ENCODE peak calls at places on chromosomes 6 and 20, in five cellular contexts. One of them, this sample, is unnamed.

GRCh38 chr6:89585156-89585555 is 53.4 kb downstream of the LYRM2 start:
- DNase-seq in GM06990: no peak
- DNase-seq in neural progenitor cell: no peak
- DNase-seq in NCI-H2081: no peak
- DNase-seq in GM23248: peak
- DNase-seq in this sample: no peak

GRCh38 chr20:49138431-49138830 is 49.7 kb downstream of the STAU1 start:
- DNase-seq in GM06990: no peak
- DNase-seq in neural progenitor cell: no peak
- DNase-seq in NCI-H2081: no peak
- DNase-seq in GM23248: no peak
- DNase-seq in this sample: no peak

GRCh38 chr6:28896505-28897392 is 27.0 kb downstream of the TRIM27 start:
- DNase-seq in GM06990: peak
- DNase-seq in neural progenitor cell: peak
- DNase-seq in NCI-H2081: peak
- DNase-seq in GM23248: peak
- DNase-seq in this sample: peak

GRCh38 chr6:36642913-36643817 is 35.3 kb upstream of the CDKN1A start:
- DNase-seq in GM06990: no peak
- DNase-seq in neural progenitor cell: no peak
- DNase-seq in NCI-H2081: no peak
- DNase-seq in GM23248: peak
- DNase-seq in this sample: peak

GRCh38 chr6:56757585-56757984 is 114.9 kb upstream of the DST start:
- DNase-seq in GM06990: no peak
- DNase-seq in neural progenitor cell: peak
- DNase-seq in NCI-H2081: no peak
- DNase-seq in GM23248: peak
- DNase-seq in this sample: peak

GRCh38 chr6:40399888-40400468 is 187.2 kb downstream of the LRFN2 start:
- DNase-seq in GM06990: no peak
- DNase-seq in neural progenitor cell: no peak
- DNase-seq in NCI-H2081: no peak
- DNase-seq in GM23248: no peak
- DNase-seq in this sample: peak

GRCh38 chr20:29079769-29080690 is 2177.4 kb upstream of the DEFB115 start:
- DNase-seq in GM06990: no peak
- DNase-seq in neural progenitor cell: no peak
- DNase-seq in NCI-H2081: no peak
- DNase-seq in GM23248: peak
- DNase-seq in this sample: peak

GRCh38 chr6:30160391-30160790 is 620 bp downstream of the TRIM10 start:
- DNase-seq in GM06990: no peak
- DNase-seq in neural progenitor cell: no peak
- DNase-seq in NCI-H2081: no peak
- DNase-seq in GM23248: no peak
- DNase-seq in this sample: no peak

GRCh38 chr6:135796884-135797283 is 54.6 kb upstream of the PDE7B start:
- DNase-seq in GM06990: no peak
- DNase-seq in neural progenitor cell: no peak
- DNase-seq in NCI-H2081: no peak
- DNase-seq in GM23248: peak
- DNase-seq in this sample: no peak

GRCh38 chr20:62159052-62159451 is 15.5 kb downstream of the SS18L1 start:
- DNase-seq in GM06990: no peak
- DNase-seq in neural progenitor cell: no peak
- DNase-seq in NCI-H2081: no peak
- DNase-seq in GM23248: no peak
- DNase-seq in this sample: no peak

GRCh38 chr20:34907616-34908469 is 31.4 kb downstream of the ACSS2 start:
- DNase-seq in GM06990: no peak
- DNase-seq in neural progenitor cell: peak
- DNase-seq in NCI-H2081: peak
- DNase-seq in GM23248: peak
- DNase-seq in this sample: peak

GRCh38 chr6:105357147-105357546 is 45.7 kb downstream of the PREP start:
- DNase-seq in GM06990: no peak
- DNase-seq in neural progenitor cell: no peak
- DNase-seq in NCI-H2081: peak
- DNase-seq in GM23248: no peak
- DNase-seq in this sample: no peak

GRCh38 chr20:49928411-49929141 is 7.6 kb upstream of the RNF114 start:
- DNase-seq in GM06990: peak
- DNase-seq in neural progenitor cell: peak
- DNase-seq in NCI-H2081: peak
- DNase-seq in GM23248: peak
- DNase-seq in this sample: peak

GRCh38 chr6:150208606-150209352 is 65.9 kb downstream of the PPP1R14C start:
- DNase-seq in GM06990: no peak
- DNase-seq in neural progenitor cell: no peak
- DNase-seq in NCI-H2081: peak
- DNase-seq in GM23248: peak
- DNase-seq in this sample: peak

GRCh38 chr6:113684382-113684901 is 172.7 kb upstream of the MARCKS start:
- DNase-seq in GM06990: no peak
- DNase-seq in neural progenitor cell: no peak
- DNase-seq in NCI-H2081: no peak
- DNase-seq in GM23248: peak
- DNase-seq in this sample: peak

GRCh38 chr6:36590237-36590636 is 3.9 kb upstream of the SRSF3 start:
- DNase-seq in GM06990: no peak
- DNase-seq in neural progenitor cell: no peak
- DNase-seq in NCI-H2081: no peak
- DNase-seq in GM23248: peak
- DNase-seq in this sample: peak

GRCh38 chr6:53335224-53335994 is 13.3 kb downstream of the ELOVL5 start:
- DNase-seq in GM06990: peak
- DNase-seq in neural progenitor cell: no peak
- DNase-seq in NCI-H2081: no peak
- DNase-seq in GM23248: no peak
- DNase-seq in this sample: peak

GRCh38 chr6:52697903-52698302 is 27.0 kb downstream of the TMEM14A start:
- DNase-seq in GM06990: no peak
- DNase-seq in neural progenitor cell: no peak
- DNase-seq in NCI-H2081: peak
- DNase-seq in GM23248: peak
- DNase-seq in this sample: peak

GRCh38 chr6:2542858-2543218 is 207.9 kb downstream of the MYLK4 start:
- DNase-seq in GM06990: peak
- DNase-seq in neural progenitor cell: no peak
- DNase-seq in NCI-H2081: no peak
- DNase-seq in GM23248: peak
- DNase-seq in this sample: peak

GRCh38 chr6:140462495-140463311 is 1088.3 kb upstream of the CITED2 start:
- DNase-seq in GM06990: no peak
- DNase-seq in neural progenitor cell: no peak
- DNase-seq in NCI-H2081: peak
- DNase-seq in GM23248: peak
- DNase-seq in this sample: peak

GRCh38 chr20:50844430-50845100 is 49.7 kb downstream of the BCAS4 start:
- DNase-seq in GM06990: peak
- DNase-seq in neural progenitor cell: no peak
- DNase-seq in NCI-H2081: no peak
- DNase-seq in GM23248: peak
- DNase-seq in this sample: peak

GRCh38 chr6:15426926-15427325 is 181.1 kb downstream of the JARID2 start:
- DNase-seq in GM06990: no peak
- DNase-seq in neural progenitor cell: no peak
- DNase-seq in NCI-H2081: no peak
- DNase-seq in GM23248: no peak
- DNase-seq in this sample: no peak

GRCh38 chr6:38564301-38564700 is 75.4 kb downstream of the BTBD9 start:
- DNase-seq in GM06990: no peak
- DNase-seq in neural progenitor cell: no peak
- DNase-seq in NCI-H2081: no peak
- DNase-seq in GM23248: no peak
- DNase-seq in this sample: no peak

GRCh38 chr6:170277893-170278742 is 12.8 kb downstream of the DLL1 start:
- DNase-seq in GM06990: no peak
- DNase-seq in neural progenitor cell: no peak
- DNase-seq in NCI-H2081: no peak
- DNase-seq in GM23248: no peak
- DNase-seq in this sample: no peak

GRCh38 chr6:75077694-75078093 is 128.2 kb downstream of the COL12A1 start:
- DNase-seq in GM06990: no peak
- DNase-seq in neural progenitor cell: peak
- DNase-seq in NCI-H2081: no peak
- DNase-seq in GM23248: no peak
- DNase-seq in this sample: no peak

GRCh38 chr6:89314692-89315091 is 407 bp downstream of the GABRR2 start:
- DNase-seq in GM06990: no peak
- DNase-seq in neural progenitor cell: no peak
- DNase-seq in NCI-H2081: no peak
- DNase-seq in GM23248: no peak
- DNase-seq in this sample: no peak

GRCh38 chr6:138160329-138161117 is 1.2 kb upstream of the ARFGEF3 start:
- DNase-seq in GM06990: no peak
- DNase-seq in neural progenitor cell: peak
- DNase-seq in NCI-H2081: peak
- DNase-seq in GM23248: no peak
- DNase-seq in this sample: no peak

GRCh38 chr6:168035098-168035660 is 37.7 kb downstream of the KIF25 start:
- DNase-seq in GM06990: no peak
- DNase-seq in neural progenitor cell: peak
- DNase-seq in NCI-H2081: peak
- DNase-seq in GM23248: peak
- DNase-seq in this sample: peak

GRCh38 chr20:63885264-63886053 is 9.5 kb upstream of the DNAJC5 start:
- DNase-seq in GM06990: no peak
- DNase-seq in neural progenitor cell: no peak
- DNase-seq in NCI-H2081: no peak
- DNase-seq in GM23248: no peak
- DNase-seq in this sample: peak

GRCh38 chr20:19756756-19757486 is 1.1 kb upstream of the RIN2 start:
- DNase-seq in GM06990: no peak
- DNase-seq in neural progenitor cell: no peak
- DNase-seq in NCI-H2081: no peak
- DNase-seq in GM23248: no peak
- DNase-seq in this sample: no peak

GRCh38 chr6:34792605-34793500 is 970 bp downstream of the BLTP3A start:
- DNase-seq in GM06990: peak
- DNase-seq in neural progenitor cell: peak
- DNase-seq in NCI-H2081: no peak
- DNase-seq in GM23248: peak
- DNase-seq in this sample: peak

GRCh38 chr20:55160996-55161395 is 685.6 kb downstream of the DOK5 start:
- DNase-seq in GM06990: no peak
- DNase-seq in neural progenitor cell: no peak
- DNase-seq in NCI-H2081: no peak
- DNase-seq in GM23248: no peak
- DNase-seq in this sample: peak

This sample was measured in epithelial cell of esophagus.